ENCODE peak calls at places on chromosome X, in nine cellular contexts. One of them, this sample, is unnamed.
A peak's percentile ranks its signal among the peaks of the same experiment; 100 is the strongest.

GRCh38 chrX:43121637-43122036 is 343.7 kb upstream of the PPP1R2C start:
- DNase-seq in psoas muscle: no peak
- DNase-seq in mammary epithelial cell: peak; percentile 9
- DNase-seq in sigmoid colon: no peak
- DNase-seq in K562: no peak
- DNase-seq in PC-9: no peak
- DNase-seq in mucosa of descending colon: no peak
- DNase-seq in GM23248: no peak
- DNase-seq in ovary: no peak
- DNase-seq in this sample: no peak

GRCh38 chrX:14963447-14964236 is 90.4 kb downstream of the MOSPD2 start:
- DNase-seq in PC-9: no peak
- DNase-seq in GM23248: peak; percentile 53
- DNase-seq in K562: no peak
- DNase-seq in ovary: no peak
- DNase-seq in mucosa of descending colon: no peak
- DNase-seq in mammary epithelial cell: peak; percentile 90
- DNase-seq in sigmoid colon: no peak
- DNase-seq in psoas muscle: no peak
- DNase-seq in this sample: peak; percentile 41

GRCh38 chrX:41779058-41779564 is 55.1 kb downstream of the GPR82 start:
- DNase-seq in K562: no peak
- DNase-seq in psoas muscle: no peak
- DNase-seq in ovary: no peak
- DNase-seq in GM23248: peak; percentile 59
- DNase-seq in sigmoid colon: no peak
- DNase-seq in mammary epithelial cell: peak; percentile 68
- DNase-seq in PC-9: peak; percentile 15
- DNase-seq in mucosa of descending colon: no peak
- DNase-seq in this sample: no peak

GRCh38 chrX:108122748-108123147 is 31.2 kb downstream of the ATG4A start:
- DNase-seq in sigmoid colon: no peak
- DNase-seq in psoas muscle: no peak
- DNase-seq in PC-9: no peak
- DNase-seq in K562: no peak
- DNase-seq in mammary epithelial cell: peak; percentile 74
- DNase-seq in GM23248: peak; percentile 12
- DNase-seq in mucosa of descending colon: no peak
- DNase-seq in ovary: no peak
- DNase-seq in this sample: no peak

GRCh38 chrX:138710311-138710791 is 1.2 kb downstream of the FGF13 start:
- DNase-seq in ovary: peak; percentile 7
- DNase-seq in GM23248: peak; percentile 22
- DNase-seq in PC-9: no peak
- DNase-seq in K562: no peak
- DNase-seq in psoas muscle: no peak
- DNase-seq in mammary epithelial cell: no peak
- DNase-seq in sigmoid colon: no peak
- DNase-seq in mucosa of descending colon: peak; percentile 6
- DNase-seq in this sample: no peak

GRCh38 chrX:22203186-22203585 is 69.5 kb upstream of the CBLL2 start:
- DNase-seq in K562: no peak
- DNase-seq in GM23248: no peak
- DNase-seq in mucosa of descending colon: no peak
- DNase-seq in ovary: no peak
- DNase-seq in psoas muscle: no peak
- DNase-seq in sigmoid colon: no peak
- DNase-seq in mammary epithelial cell: no peak
- DNase-seq in PC-9: no peak
- DNase-seq in this sample: no peak

GRCh38 chrX:30593435-30594200 is 16.1 kb upstream of the TASL start:
- DNase-seq in ovary: no peak
- DNase-seq in mucosa of descending colon: no peak
- DNase-seq in K562: no peak
- DNase-seq in GM23248: no peak
- DNase-seq in psoas muscle: no peak
- DNase-seq in mammary epithelial cell: no peak
- DNase-seq in PC-9: peak; percentile 41
- DNase-seq in sigmoid colon: no peak
- DNase-seq in this sample: no peak

GRCh38 chrX:104324871-104325585 is 70.3 kb upstream of the ESX1 start:
- DNase-seq in K562: no peak
- DNase-seq in psoas muscle: no peak
- DNase-seq in GM23248: peak; percentile 63
- DNase-seq in PC-9: no peak
- DNase-seq in mammary epithelial cell: peak; percentile 55
- DNase-seq in ovary: no peak
- DNase-seq in sigmoid colon: no peak
- DNase-seq in mucosa of descending colon: no peak
- DNase-seq in this sample: no peak

GRCh38 chrX:30488092-30488491 is 89.5 kb downstream of the TASL start:
- DNase-seq in mammary epithelial cell: no peak
- DNase-seq in mucosa of descending colon: no peak
- DNase-seq in ovary: no peak
- DNase-seq in psoas muscle: no peak
- DNase-seq in GM23248: peak; percentile 41
- DNase-seq in PC-9: no peak
- DNase-seq in K562: no peak
- DNase-seq in sigmoid colon: no peak
- DNase-seq in this sample: no peak

GRCh38 chrX:49276671-49277519 is 7.3 kb downstream of the PPP1R3F start:
- DNase-seq in mucosa of descending colon: no peak
- DNase-seq in K562: no peak
- DNase-seq in ovary: no peak
- DNase-seq in PC-9: no peak
- DNase-seq in GM23248: peak; percentile 38
- DNase-seq in psoas muscle: no peak
- DNase-seq in sigmoid colon: peak; percentile 53
- DNase-seq in mammary epithelial cell: no peak
- DNase-seq in this sample: no peak

GRCh38 chrX:37627602-37628001 is 56.1 kb downstream of the LANCL3 start:
- DNase-seq in mucosa of descending colon: peak; percentile 77
- DNase-seq in GM23248: no peak
- DNase-seq in ovary: no peak
- DNase-seq in K562: no peak
- DNase-seq in mammary epithelial cell: peak; percentile 61
- DNase-seq in psoas muscle: no peak
- DNase-seq in PC-9: no peak
- DNase-seq in sigmoid colon: no peak
- DNase-seq in this sample: no peak
- H3K9me3 ChIP-seq in mucosa of descending colon: no peaks in the 10 kb centered on the region
- H3K9me3 ChIP-seq in GM23248: no peaks in the 10 kb centered on the region
- H3K9me3 ChIP-seq in ovary: no peaks in the 10 kb centered on the region
- H3K9me3 ChIP-seq in K562: no peaks in the 10 kb centered on the region
- H3K9me3 ChIP-seq in mammary epithelial cell: no peaks in the 10 kb centered on the region
- H3K9me3 ChIP-seq in psoas muscle: no peaks in the 10 kb centered on the region
- H3K9me3 ChIP-seq in PC-9: no peaks in the 10 kb centered on the region
- H3K9me3 ChIP-seq in sigmoid colon: no peaks in the 10 kb centered on the region
- H3K9me3 ChIP-seq in this sample: no peaks in the 10 kb centered on the region

DNA sequence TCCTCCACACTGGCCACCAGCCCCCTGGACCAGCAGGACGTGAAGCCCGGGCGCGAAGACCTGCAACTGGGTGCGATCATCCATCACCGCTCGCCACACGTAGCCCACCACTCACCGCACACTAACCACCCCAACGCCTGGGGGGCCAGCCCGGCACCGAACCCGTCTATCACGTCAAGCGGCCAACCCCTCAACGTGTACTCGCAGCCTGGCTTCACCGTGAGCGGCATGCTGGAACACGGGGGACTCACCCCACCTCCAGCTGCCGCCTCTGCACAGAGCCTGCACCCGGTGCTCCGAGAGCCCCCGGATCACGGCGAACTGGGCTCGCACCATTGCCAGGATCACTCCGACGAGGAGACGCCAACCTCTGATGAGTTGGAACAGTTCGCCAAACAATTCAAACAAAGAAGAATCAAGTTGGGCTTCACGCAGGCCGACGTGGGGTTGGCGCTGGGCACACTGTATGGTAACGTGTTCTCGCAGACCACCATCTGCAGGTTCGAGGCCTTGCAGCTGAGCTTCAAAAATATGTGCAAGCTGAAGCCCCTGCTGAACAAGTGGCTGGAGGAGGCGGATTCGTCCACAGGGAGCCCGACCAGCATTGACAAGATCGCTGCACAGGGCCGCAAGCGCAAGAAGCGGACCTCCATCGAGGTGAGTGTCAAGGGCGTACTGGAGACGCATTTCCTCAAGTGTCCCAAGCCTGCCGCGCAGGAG is 596 bp downstream of the POU3F4 start:
- DNase-seq in psoas muscle: no peak
- DNase-seq in GM23248: no peak
- DNase-seq in PC-9: no peak
- DNase-seq in mucosa of descending colon: no peak
- DNase-seq in sigmoid colon: no peak
- DNase-seq in ovary: no peak
- DNase-seq in mammary epithelial cell: no peak
- DNase-seq in K562: no peak
- DNase-seq in this sample: no peak
- H3K9me3 ChIP-seq in psoas muscle: no peaks in the 10 kb centered on the region
- H3K9me3 ChIP-seq in GM23248: no peaks in the 10 kb centered on the region
- H3K9me3 ChIP-seq in PC-9: no peaks in the 10 kb centered on the region
- H3K9me3 ChIP-seq in mucosa of descending colon: no peaks in the 10 kb centered on the region
- H3K9me3 ChIP-seq in sigmoid colon: no peaks in the 10 kb centered on the region
- H3K9me3 ChIP-seq in ovary: no peaks in the 10 kb centered on the region
- H3K9me3 ChIP-seq in mammary epithelial cell: peaks cover 8% of the 10 kb centered on the region
- H3K9me3 ChIP-seq in K562: no peaks in the 10 kb centered on the region
- H3K9me3 ChIP-seq in this sample: peaks cover 4% of the 10 kb centered on the region

GRCh38 chrX:155968106-155968714 is 29.3 kb upstream of the IL9R start:
- DNase-seq in GM23248: no peak
- DNase-seq in ovary: no peak
- DNase-seq in mammary epithelial cell: no peak
- DNase-seq in K562: peak; percentile 25
- DNase-seq in psoas muscle: no peak
- DNase-seq in mucosa of descending colon: no peak
- DNase-seq in sigmoid colon: no peak
- DNase-seq in PC-9: no peak
- DNase-seq in this sample: no peak

GRCh38 chrX:155962906-155963305 is 34.6 kb upstream of the IL9R start:
- DNase-seq in mammary epithelial cell: no peak
- DNase-seq in ovary: no peak
- DNase-seq in mucosa of descending colon: no peak
- DNase-seq in K562: no peak
- DNase-seq in PC-9: no peak
- DNase-seq in psoas muscle: no peak
- DNase-seq in GM23248: no peak
- DNase-seq in sigmoid colon: no peak
- DNase-seq in this sample: no peak

GRCh38 chrX:155966876-155967275 is 30.6 kb upstream of the IL9R start:
- DNase-seq in sigmoid colon: no peak
- DNase-seq in mucosa of descending colon: no peak
- DNase-seq in ovary: no peak
- DNase-seq in psoas muscle: no peak
- DNase-seq in mammary epithelial cell: no peak
- DNase-seq in PC-9: peak; percentile 18
- DNase-seq in GM23248: peak; percentile 32
- DNase-seq in K562: peak; percentile 76
- DNase-seq in this sample: peak; percentile 7

DNA sequence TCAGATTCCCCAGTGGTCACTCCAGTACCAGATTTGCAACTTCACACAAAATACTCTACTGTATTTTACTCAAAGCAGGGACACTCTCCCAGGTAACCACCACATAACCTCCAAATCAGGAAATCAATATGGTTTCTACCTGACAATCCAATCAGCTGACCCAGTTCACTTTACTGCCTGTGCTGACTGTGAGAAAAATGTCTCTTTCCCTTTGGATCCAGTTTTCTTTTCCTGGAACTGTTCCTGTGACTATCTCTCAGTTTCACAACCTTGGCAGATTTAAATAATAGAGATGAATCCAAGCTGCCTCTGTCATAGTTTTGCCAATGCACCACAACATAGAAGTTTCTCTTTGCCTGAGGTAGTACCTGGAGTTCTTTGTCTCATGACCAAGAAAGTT is 29.8 kb upstream of the IL9R start:
- DNase-seq in mammary epithelial cell: peak; percentile 4
- DNase-seq in GM23248: peak; percentile 5
- DNase-seq in ovary: no peak
- DNase-seq in K562: no peak
- DNase-seq in PC-9: no peak
- DNase-seq in mucosa of descending colon: no peak
- DNase-seq in sigmoid colon: no peak
- DNase-seq in psoas muscle: no peak
- DNase-seq in this sample: no peak
- H3K9me3 ChIP-seq in mammary epithelial cell: peaks cover 28% of the 10 kb centered on the region
- H3K9me3 ChIP-seq in GM23248: no peaks in the 10 kb centered on the region
- H3K9me3 ChIP-seq in ovary: no peaks in the 10 kb centered on the region
- H3K9me3 ChIP-seq in K562: peaks cover 10% of the 10 kb centered on the region
- H3K9me3 ChIP-seq in PC-9: no peaks in the 10 kb centered on the region
- H3K9me3 ChIP-seq in mucosa of descending colon: peaks cover 3% of the 10 kb centered on the region
- H3K9me3 ChIP-seq in sigmoid colon: peaks cover 11% of the 10 kb centered on the region
- H3K9me3 ChIP-seq in psoas muscle: peaks cover 3% of the 10 kb centered on the region
- H3K9me3 ChIP-seq in this sample: peaks cover 4% of the 10 kb centered on the region

GRCh38 chrX:133473451-133473850 is 58.2 kb upstream of the GPC4 start:
- DNase-seq in PC-9: no peak
- DNase-seq in K562: no peak
- DNase-seq in mucosa of descending colon: no peak
- DNase-seq in GM23248: peak; percentile 33
- DNase-seq in psoas muscle: no peak
- DNase-seq in mammary epithelial cell: peak; percentile 7
- DNase-seq in ovary: no peak
- DNase-seq in sigmoid colon: no peak
- DNase-seq in this sample: no peak

GRCh38 chrX:133474559-133474958 is 59.3 kb upstream of the GPC4 start:
- DNase-seq in mucosa of descending colon: no peak
- DNase-seq in mammary epithelial cell: no peak
- DNase-seq in GM23248: no peak
- DNase-seq in K562: no peak
- DNase-seq in ovary: no peak
- DNase-seq in sigmoid colon: no peak
- DNase-seq in PC-9: no peak
- DNase-seq in psoas muscle: no peak
- DNase-seq in this sample: no peak

GRCh38 chrX:133475953-133476352 is 60.7 kb upstream of the GPC4 start:
- DNase-seq in GM23248: no peak
- DNase-seq in PC-9: no peak
- DNase-seq in K562: no peak
- DNase-seq in ovary: no peak
- DNase-seq in psoas muscle: no peak
- DNase-seq in sigmoid colon: no peak
- DNase-seq in mucosa of descending colon: no peak
- DNase-seq in mammary epithelial cell: no peak
- DNase-seq in this sample: no peak

DNA sequence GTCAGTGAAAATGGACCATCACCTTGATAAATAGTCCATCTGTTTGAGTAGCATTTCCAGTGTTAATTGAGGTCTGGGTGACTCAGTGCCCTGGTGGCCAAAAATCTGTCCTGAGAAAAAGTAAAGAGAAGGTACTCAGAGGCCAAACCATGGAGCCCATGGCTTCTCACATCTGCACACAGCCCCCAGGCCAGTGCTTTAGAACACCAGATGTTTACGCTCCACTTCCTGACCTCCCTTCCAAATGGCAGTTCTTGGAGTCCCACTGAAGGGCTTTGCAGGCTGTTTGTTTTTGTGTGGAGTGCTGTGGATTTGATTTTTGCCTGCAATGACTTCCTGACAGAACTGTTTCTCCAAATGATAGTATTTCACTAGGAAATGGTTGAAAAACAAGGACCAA is 60.2 kb upstream of the GPC4 start:
- DNase-seq in mucosa of descending colon: no peak
- DNase-seq in PC-9: no peak
- DNase-seq in psoas muscle: no peak
- DNase-seq in sigmoid colon: peak; percentile 72
- DNase-seq in mammary epithelial cell: no peak
- DNase-seq in ovary: no peak
- DNase-seq in GM23248: no peak
- DNase-seq in K562: no peak
- DNase-seq in this sample: no peak
- H3K9me3 ChIP-seq in mucosa of descending colon: no peaks in the 10 kb centered on the region
- H3K9me3 ChIP-seq in PC-9: no peaks in the 10 kb centered on the region
- H3K9me3 ChIP-seq in psoas muscle: no peaks in the 10 kb centered on the region
- H3K9me3 ChIP-seq in sigmoid colon: no peaks in the 10 kb centered on the region
- H3K9me3 ChIP-seq in mammary epithelial cell: no peaks in the 10 kb centered on the region
- H3K9me3 ChIP-seq in ovary: no peaks in the 10 kb centered on the region
- H3K9me3 ChIP-seq in GM23248: no peaks in the 10 kb centered on the region
- H3K9me3 ChIP-seq in K562: no peaks in the 10 kb centered on the region
- H3K9me3 ChIP-seq in this sample: no peaks in the 10 kb centered on the region

This sample was measured in keratinocyte.